ENCODE peak calls at places on chromosomes 7 and 10, in ten cellular contexts. One of them, this sample, is unnamed.

GRCh38 chr7:27196287-27196739 is 3.6 kb downstream of the HOXA13 start:
- DNase-seq in stomach: peak; percentile 83
- DNase-seq in IMR-90: peak; percentile 71
- DNase-seq in cardiac muscle cell: peak; percentile 87
- DNase-seq in prostate gland: peak; percentile 95
- DNase-seq in GM23248: peak; percentile 75
- DNase-seq in PC-9: peak; percentile 59
- DNase-seq in SJSA1: peak; percentile 78
- DNase-seq in mammary epithelial cell: peak; percentile 37
- DNase-seq in aorta: peak; percentile 88
- DNase-seq in this sample: peak; percentile 97

GRCh38 chr10:105974803-105975456 is 1189.6 kb downstream of the SORCS1 start:
- DNase-seq in GM23248: peak; percentile 54
- DNase-seq in aorta: no peak
- DNase-seq in mammary epithelial cell: peak; percentile 17
- DNase-seq in stomach: peak; percentile 32
- DNase-seq in PC-9: no peak
- DNase-seq in SJSA1: no peak
- DNase-seq in IMR-90: peak; percentile 1
- DNase-seq in cardiac muscle cell: peak; percentile 47
- DNase-seq in prostate gland: no peak
- DNase-seq in this sample: no peak

GRCh38 chr7:19114591-19114855 is 2.9 kb downstream of the TWIST1 start:
- DNase-seq in GM23248: peak; percentile 72
- DNase-seq in mammary epithelial cell: no peak
- DNase-seq in prostate gland: no peak
- DNase-seq in IMR-90: peak; percentile 66
- DNase-seq in SJSA1: no peak
- DNase-seq in cardiac muscle cell: no peak
- DNase-seq in stomach: no peak
- DNase-seq in aorta: no peak
- DNase-seq in PC-9: no peak
- DNase-seq in this sample: no peak

GRCh38 chr7:45256309-45256708 is 98.7 kb downstream of the RAMP3 start:
- DNase-seq in stomach: no peak
- DNase-seq in cardiac muscle cell: no peak
- DNase-seq in GM23248: no peak
- DNase-seq in prostate gland: no peak
- DNase-seq in SJSA1: no peak
- DNase-seq in IMR-90: no peak
- DNase-seq in mammary epithelial cell: no peak
- DNase-seq in PC-9: no peak
- DNase-seq in aorta: no peak
- DNase-seq in this sample: no peak

GRCh38 chr7:34096135-34096775 is 190.9 kb downstream of the BMPER start:
- DNase-seq in aorta: peak; percentile 77
- DNase-seq in SJSA1: no peak
- DNase-seq in mammary epithelial cell: peak; percentile 65
- DNase-seq in prostate gland: peak; percentile 58
- DNase-seq in PC-9: no peak
- DNase-seq in stomach: peak; percentile 31
- DNase-seq in cardiac muscle cell: no peak
- DNase-seq in IMR-90: peak; percentile 93
- DNase-seq in GM23248: peak; percentile 94
- DNase-seq in this sample: peak; percentile 44

GRCh38 chr10:71436268-71436922 is 39.7 kb downstream of the CDH23 start:
- DNase-seq in GM23248: no peak
- DNase-seq in prostate gland: no peak
- DNase-seq in cardiac muscle cell: no peak
- DNase-seq in aorta: no peak
- DNase-seq in stomach: no peak
- DNase-seq in SJSA1: no peak
- DNase-seq in IMR-90: no peak
- DNase-seq in mammary epithelial cell: no peak
- DNase-seq in PC-9: no peak
- DNase-seq in this sample: no peak

GRCh38 chr7:80748302-80749042 is 110.0 kb downstream of the CD36 start:
- DNase-seq in mammary epithelial cell: no peak
- DNase-seq in stomach: no peak
- DNase-seq in prostate gland: no peak
- DNase-seq in PC-9: no peak
- DNase-seq in SJSA1: no peak
- DNase-seq in aorta: no peak
- DNase-seq in cardiac muscle cell: no peak
- DNase-seq in IMR-90: no peak
- DNase-seq in GM23248: no peak
- DNase-seq in this sample: no peak

GRCh38 chr7:155796381-155797261 is 15.6 kb downstream of the SHH start:
- DNase-seq in mammary epithelial cell: no peak
- DNase-seq in IMR-90: no peak
- DNase-seq in cardiac muscle cell: peak; percentile 65
- DNase-seq in GM23248: peak; percentile 67
- DNase-seq in stomach: peak; percentile 86
- DNase-seq in SJSA1: no peak
- DNase-seq in aorta: peak; percentile 71
- DNase-seq in PC-9: no peak
- DNase-seq in prostate gland: peak; percentile 60
- DNase-seq in this sample: peak; percentile 63

GRCh38 chr7:7639421-7639820 is 1.1 kb upstream of the UMAD1 start:
- DNase-seq in mammary epithelial cell: no peak
- DNase-seq in GM23248: peak; percentile 29
- DNase-seq in PC-9: peak; percentile 25
- DNase-seq in aorta: no peak
- DNase-seq in SJSA1: no peak
- DNase-seq in cardiac muscle cell: no peak
- DNase-seq in IMR-90: no peak
- DNase-seq in prostate gland: no peak
- DNase-seq in stomach: no peak
- DNase-seq in this sample: no peak
- H3K4me3 ChIP-seq in mammary epithelial cell: peak overlapping the region; percentile 83
- H3K4me3 ChIP-seq in GM23248: peak overlapping the region; percentile 97
- H3K4me3 ChIP-seq in PC-9: peak overlapping the region; percentile 83
- H3K4me3 ChIP-seq in aorta: peak overlapping the region; percentile 46
- H3K4me3 ChIP-seq in SJSA1: peak overlapping the region; percentile 72
- H3K4me3 ChIP-seq in cardiac muscle cell: peak overlapping the region; percentile 60
- H3K4me3 ChIP-seq in IMR-90: peak overlapping the region; percentile 78
- H3K4me3 ChIP-seq in prostate gland: peak overlapping the region; percentile 78
- H3K4me3 ChIP-seq in stomach: peak overlapping the region; percentile 71
- H3K4me3 ChIP-seq in this sample: peak overlapping the region; percentile 72

GRCh38 chr7:101940830-101941229 is 123.4 kb downstream of the CUX1 start:
- DNase-seq in IMR-90: no peak
- DNase-seq in cardiac muscle cell: peak; percentile 76
- DNase-seq in PC-9: no peak
- DNase-seq in aorta: no peak
- DNase-seq in mammary epithelial cell: no peak
- DNase-seq in stomach: peak; percentile 72
- DNase-seq in SJSA1: no peak
- DNase-seq in GM23248: no peak
- DNase-seq in prostate gland: peak; percentile 70
- DNase-seq in this sample: peak; percentile 65

GRCh38 chr7:101938115-101938514 is 120.7 kb downstream of the CUX1 start:
- DNase-seq in PC-9: no peak
- DNase-seq in IMR-90: no peak
- DNase-seq in GM23248: no peak
- DNase-seq in mammary epithelial cell: no peak
- DNase-seq in aorta: no peak
- DNase-seq in SJSA1: no peak
- DNase-seq in stomach: no peak
- DNase-seq in cardiac muscle cell: no peak
- DNase-seq in prostate gland: no peak
- DNase-seq in this sample: no peak

GRCh38 chr7:101940151-101940550 is 122.7 kb downstream of the CUX1 start:
- DNase-seq in SJSA1: no peak
- DNase-seq in stomach: no peak
- DNase-seq in mammary epithelial cell: no peak
- DNase-seq in IMR-90: no peak
- DNase-seq in PC-9: no peak
- DNase-seq in cardiac muscle cell: no peak
- DNase-seq in aorta: no peak
- DNase-seq in prostate gland: no peak
- DNase-seq in GM23248: no peak
- DNase-seq in this sample: no peak

GRCh38 chr7:101936612-101937231 is 119.3 kb downstream of the CUX1 start:
- DNase-seq in cardiac muscle cell: no peak
- DNase-seq in aorta: peak; percentile 62
- DNase-seq in GM23248: peak; percentile 83
- DNase-seq in PC-9: no peak
- DNase-seq in stomach: peak; percentile 33
- DNase-seq in prostate gland: peak; percentile 45
- DNase-seq in IMR-90: peak; percentile 33
- DNase-seq in SJSA1: peak; percentile 92
- DNase-seq in mammary epithelial cell: no peak
- DNase-seq in this sample: peak; percentile 77

GRCh38 chr7:101939136-101939695 is 121.8 kb downstream of the CUX1 start:
- DNase-seq in stomach: no peak
- DNase-seq in SJSA1: no peak
- DNase-seq in cardiac muscle cell: no peak
- DNase-seq in PC-9: no peak
- DNase-seq in aorta: no peak
- DNase-seq in IMR-90: no peak
- DNase-seq in mammary epithelial cell: no peak
- DNase-seq in GM23248: no peak
- DNase-seq in prostate gland: no peak
- DNase-seq in this sample: no peak
- H3K4me1 ChIP-seq in stomach: peaks cover 56% of the 10 kb centered on the region
- H3K4me1 ChIP-seq in SJSA1: peaks cover 66% of the 10 kb centered on the region
- H3K4me1 ChIP-seq in cardiac muscle cell: peaks cover 59% of the 10 kb centered on the region
- H3K4me1 ChIP-seq in PC-9: peaks cover 34% of the 10 kb centered on the region
- H3K4me1 ChIP-seq in aorta: peaks cover 2% of the 10 kb centered on the region
- H3K4me1 ChIP-seq in IMR-90: peaks cover 40% of the 10 kb centered on the region
- H3K4me1 ChIP-seq in mammary epithelial cell: peaks cover 22% of the 10 kb centered on the region
- H3K4me1 ChIP-seq in GM23248: peaks cover 37% of the 10 kb centered on the region
- H3K4me1 ChIP-seq in prostate gland: peaks cover 29% of the 10 kb centered on the region
- H3K4me1 ChIP-seq in this sample: peaks cover 18% of the 10 kb centered on the region

DNA sequence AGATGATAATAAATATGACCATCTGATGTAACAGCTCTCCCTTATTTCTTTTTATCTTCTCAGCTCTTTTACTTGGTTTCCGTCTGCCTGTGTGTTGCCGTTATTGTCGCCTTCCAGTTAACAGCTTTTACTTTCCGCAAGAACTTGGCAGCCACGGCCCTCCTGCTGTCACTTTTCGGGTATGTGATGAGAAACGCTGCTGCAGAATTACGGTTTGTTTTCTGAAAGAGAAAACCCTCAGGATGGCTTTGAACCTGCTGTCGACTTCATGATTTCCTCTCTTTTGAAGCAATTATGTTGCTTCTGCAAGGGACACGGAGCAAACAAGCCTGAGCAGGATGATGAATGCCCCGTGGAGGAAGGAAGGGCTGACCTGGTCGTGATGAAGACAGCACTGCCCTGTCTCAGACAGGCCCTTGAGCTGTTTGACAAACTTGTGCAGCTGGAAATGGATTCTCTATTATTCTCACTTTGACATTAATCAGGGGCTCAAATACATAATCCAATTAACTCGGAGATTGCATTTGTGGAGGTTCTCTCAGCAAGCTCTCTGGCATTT is 339.8 kb downstream of the ABCA13 start:
- DNase-seq in PC-9: no peak
- DNase-seq in IMR-90: no peak
- DNase-seq in stomach: no peak
- DNase-seq in mammary epithelial cell: peak; percentile 16
- DNase-seq in SJSA1: no peak
- DNase-seq in aorta: no peak
- DNase-seq in GM23248: no peak
- DNase-seq in cardiac muscle cell: no peak
- DNase-seq in prostate gland: no peak
- DNase-seq in this sample: no peak
- H3K4me3 ChIP-seq in PC-9: no peak overlapping the region
- H3K4me3 ChIP-seq in IMR-90: no peak overlapping the region
- H3K4me3 ChIP-seq in stomach: no peak overlapping the region
- H3K4me3 ChIP-seq in mammary epithelial cell: no peak overlapping the region
- H3K4me3 ChIP-seq in SJSA1: no peak overlapping the region
- H3K4me3 ChIP-seq in aorta: no peak overlapping the region
- H3K4me3 ChIP-seq in GM23248: no peak overlapping the region
- H3K4me3 ChIP-seq in cardiac muscle cell: no peak overlapping the region
- H3K4me3 ChIP-seq in prostate gland: no peak overlapping the region
- H3K4me3 ChIP-seq in this sample: no peak overlapping the region

GRCh38 chr7:212754-213153 is 20.4 kb downstream of the FAM20C start:
- DNase-seq in SJSA1: no peak
- DNase-seq in cardiac muscle cell: no peak
- DNase-seq in aorta: no peak
- DNase-seq in GM23248: no peak
- DNase-seq in PC-9: no peak
- DNase-seq in prostate gland: no peak
- DNase-seq in mammary epithelial cell: no peak
- DNase-seq in IMR-90: no peak
- DNase-seq in stomach: no peak
- DNase-seq in this sample: no peak
- H3K4me1 ChIP-seq in SJSA1: peaks cover 7% of the 10 kb centered on the region
- H3K4me1 ChIP-seq in cardiac muscle cell: no peaks in the 10 kb centered on the region
- H3K4me1 ChIP-seq in aorta: no peaks in the 10 kb centered on the region
- H3K4me1 ChIP-seq in GM23248: no peaks in the 10 kb centered on the region
- H3K4me1 ChIP-seq in PC-9: no peaks in the 10 kb centered on the region
- H3K4me1 ChIP-seq in prostate gland: peaks cover 3% of the 10 kb centered on the region
- H3K4me1 ChIP-seq in mammary epithelial cell: peaks cover 9% of the 10 kb centered on the region
- H3K4me1 ChIP-seq in IMR-90: peaks cover 7% of the 10 kb centered on the region
- H3K4me1 ChIP-seq in stomach: peaks cover 11% of the 10 kb centered on the region
- H3K4me1 ChIP-seq in this sample: no peaks in the 10 kb centered on the region

DNA sequence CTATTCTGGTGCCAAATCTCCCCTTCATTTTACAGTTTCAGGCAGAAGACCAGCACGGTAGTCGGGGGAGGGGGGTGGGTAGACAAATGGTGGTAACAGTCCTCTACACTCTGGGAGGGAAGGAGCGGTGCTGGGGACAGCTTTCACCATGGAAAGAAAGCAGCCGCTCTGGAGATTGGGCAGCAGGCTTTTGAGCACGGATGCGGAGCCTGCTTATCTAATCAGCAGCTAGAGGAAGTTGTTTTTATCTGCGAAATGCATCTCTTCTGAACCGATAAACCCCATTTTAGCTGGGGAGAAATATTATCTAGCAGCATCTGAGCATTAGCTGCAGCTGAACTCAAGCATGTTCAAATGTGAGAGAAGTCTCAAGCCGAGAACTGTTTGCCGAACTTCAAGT is 28.8 kb downstream of the IKZF1 start:
- DNase-seq in aorta: no peak
- DNase-seq in stomach: no peak
- DNase-seq in GM23248: no peak
- DNase-seq in cardiac muscle cell: peak; percentile 35
- DNase-seq in SJSA1: no peak
- DNase-seq in IMR-90: no peak
- DNase-seq in prostate gland: no peak
- DNase-seq in PC-9: no peak
- DNase-seq in mammary epithelial cell: no peak
- DNase-seq in this sample: no peak
- H3K4me3 ChIP-seq in aorta: no peak overlapping the region
- H3K4me3 ChIP-seq in stomach: no peak overlapping the region
- H3K4me3 ChIP-seq in GM23248: no peak overlapping the region
- H3K4me3 ChIP-seq in cardiac muscle cell: no peak overlapping the region
- H3K4me3 ChIP-seq in SJSA1: no peak overlapping the region
- H3K4me3 ChIP-seq in IMR-90: no peak overlapping the region
- H3K4me3 ChIP-seq in prostate gland: no peak overlapping the region
- H3K4me3 ChIP-seq in PC-9: no peak overlapping the region
- H3K4me3 ChIP-seq in mammary epithelial cell: no peak overlapping the region
- H3K4me3 ChIP-seq in this sample: no peak overlapping the region

GRCh38 chr10:80186364-80187012 is 18.8 kb downstream of the ANXA11 start:
- DNase-seq in PC-9: no peak
- DNase-seq in cardiac muscle cell: no peak
- DNase-seq in aorta: peak; percentile 59
- DNase-seq in stomach: peak; percentile 63
- DNase-seq in IMR-90: no peak
- DNase-seq in SJSA1: no peak
- DNase-seq in mammary epithelial cell: no peak
- DNase-seq in GM23248: peak; percentile 57
- DNase-seq in prostate gland: no peak
- DNase-seq in this sample: no peak
- H3K4me1 ChIP-seq in PC-9: peaks cover 12% of the 10 kb centered on the region
- H3K4me1 ChIP-seq in cardiac muscle cell: no peaks in the 10 kb centered on the region
- H3K4me1 ChIP-seq in aorta: peaks cover 3% of the 10 kb centered on the region
- H3K4me1 ChIP-seq in stomach: peaks cover 61% of the 10 kb centered on the region
- H3K4me1 ChIP-seq in IMR-90: peaks cover 20% of the 10 kb centered on the region
- H3K4me1 ChIP-seq in SJSA1: no peaks in the 10 kb centered on the region
- H3K4me1 ChIP-seq in mammary epithelial cell: no peaks in the 10 kb centered on the region
- H3K4me1 ChIP-seq in GM23248: no peaks in the 10 kb centered on the region
- H3K4me1 ChIP-seq in prostate gland: no peaks in the 10 kb centered on the region
- H3K4me1 ChIP-seq in this sample: peaks cover 18% of the 10 kb centered on the region

GRCh38 chr7:138472292-138473079 is 12.4 kb downstream of the TRIM24 start:
- DNase-seq in SJSA1: no peak
- DNase-seq in GM23248: no peak
- DNase-seq in cardiac muscle cell: no peak
- DNase-seq in aorta: no peak
- DNase-seq in PC-9: no peak
- DNase-seq in mammary epithelial cell: no peak
- DNase-seq in stomach: no peak
- DNase-seq in prostate gland: no peak
- DNase-seq in IMR-90: no peak
- DNase-seq in this sample: no peak
- H3K4me3 ChIP-seq in SJSA1: no peak overlapping the region
- H3K4me3 ChIP-seq in GM23248: no peak overlapping the region
- H3K4me3 ChIP-seq in cardiac muscle cell: no peak overlapping the region
- H3K4me3 ChIP-seq in aorta: no peak overlapping the region
- H3K4me3 ChIP-seq in PC-9: no peak overlapping the region
- H3K4me3 ChIP-seq in mammary epithelial cell: no peak overlapping the region
- H3K4me3 ChIP-seq in stomach: no peak overlapping the region
- H3K4me3 ChIP-seq in prostate gland: no peak overlapping the region
- H3K4me3 ChIP-seq in IMR-90: no peak overlapping the region
- H3K4me3 ChIP-seq in this sample: no peak overlapping the region

This sample was measured in colonic mucosa.